ENCODE peak calls at places on chromosomes 7 and 10, in ten cellular contexts. One of them, this sample, is unnamed.

GRCh38 chr7:93601363-93601762 is 26.8 kb upstream of the CALCR start:
- DNase-seq in natural killer cell: no peak
- DNase-seq in left ventricle myocardium inferior: no peak
- DNase-seq in hepatocyte: no peak
- DNase-seq in lung: no peak
- DNase-seq in AG09309: no peak
- DNase-seq in nephron progenitor cell: no peak
- DNase-seq in endothelial cell: no peak
- DNase-seq in colonic mucosa: no peak
- DNase-seq in lower leg skin: no peak
- DNase-seq in this sample: no peak

GRCh38 chr7:123769371-123769770 is 20.6 kb upstream of the WASL start:
- DNase-seq in natural killer cell: no peak
- DNase-seq in left ventricle myocardium inferior: peak
- DNase-seq in hepatocyte: no peak
- DNase-seq in lung: peak
- DNase-seq in AG09309: no peak
- DNase-seq in nephron progenitor cell: no peak
- DNase-seq in endothelial cell: no peak
- DNase-seq in colonic mucosa: no peak
- DNase-seq in lower leg skin: no peak
- DNase-seq in this sample: no peak

GRCh38 chr7:77309714-77310220 is 106.4 kb downstream of the GSAP start:
- DNase-seq in natural killer cell: no peak
- DNase-seq in left ventricle myocardium inferior: no peak
- DNase-seq in hepatocyte: no peak
- DNase-seq in lung: no peak
- DNase-seq in AG09309: no peak
- DNase-seq in nephron progenitor cell: no peak
- DNase-seq in endothelial cell: no peak
- DNase-seq in colonic mucosa: no peak
- DNase-seq in lower leg skin: no peak
- DNase-seq in this sample: no peak

GRCh38 chr7:43649755-43650274 is 66.9 kb downstream of the STK17A start:
- DNase-seq in natural killer cell: peak
- DNase-seq in left ventricle myocardium inferior: no peak
- DNase-seq in hepatocyte: no peak
- DNase-seq in lung: no peak
- DNase-seq in AG09309: no peak
- DNase-seq in nephron progenitor cell: no peak
- DNase-seq in endothelial cell: no peak
- DNase-seq in colonic mucosa: no peak
- DNase-seq in lower leg skin: no peak
- DNase-seq in this sample: no peak

GRCh38 chr7:87875151-87876039 is 765 bp downstream of the SLC25A40 start:
- DNase-seq in natural killer cell: no peak
- DNase-seq in left ventricle myocardium inferior: peak
- DNase-seq in hepatocyte: no peak
- DNase-seq in lung: no peak
- DNase-seq in AG09309: no peak
- DNase-seq in nephron progenitor cell: peak
- DNase-seq in endothelial cell: no peak
- DNase-seq in colonic mucosa: peak
- DNase-seq in lower leg skin: peak
- DNase-seq in this sample: no peak

GRCh38 chr10:103535595-103535994 is 42.1 kb downstream of the NEURL1 start:
- DNase-seq in natural killer cell: no peak
- DNase-seq in left ventricle myocardium inferior: no peak
- DNase-seq in hepatocyte: no peak
- DNase-seq in lung: no peak
- DNase-seq in AG09309: no peak
- DNase-seq in nephron progenitor cell: no peak
- DNase-seq in endothelial cell: no peak
- DNase-seq in colonic mucosa: no peak
- DNase-seq in lower leg skin: peak
- DNase-seq in this sample: no peak

GRCh38 chr10:122475130-122475529 is 13.8 kb downstream of the HTRA1 start:
- DNase-seq in natural killer cell: no peak
- DNase-seq in left ventricle myocardium inferior: peak
- DNase-seq in hepatocyte: no peak
- DNase-seq in lung: no peak
- DNase-seq in AG09309: no peak
- DNase-seq in nephron progenitor cell: no peak
- DNase-seq in endothelial cell: no peak
- DNase-seq in colonic mucosa: no peak
- DNase-seq in lower leg skin: peak
- DNase-seq in this sample: no peak

GRCh38 chr10:80159166-80159888 is 26.8 kb downstream of the PLAC9 start:
- DNase-seq in natural killer cell: no peak
- DNase-seq in left ventricle myocardium inferior: no peak
- DNase-seq in hepatocyte: no peak
- DNase-seq in lung: no peak
- DNase-seq in AG09309: no peak
- DNase-seq in nephron progenitor cell: no peak
- DNase-seq in endothelial cell: no peak
- DNase-seq in colonic mucosa: no peak
- DNase-seq in lower leg skin: no peak
- DNase-seq in this sample: no peak

GRCh38 chr10:60535427-60535826 is 145.8 kb upstream of the ANK3 start:
- DNase-seq in natural killer cell: no peak
- DNase-seq in left ventricle myocardium inferior: no peak
- DNase-seq in hepatocyte: no peak
- DNase-seq in lung: no peak
- DNase-seq in AG09309: no peak
- DNase-seq in nephron progenitor cell: no peak
- DNase-seq in endothelial cell: no peak
- DNase-seq in colonic mucosa: no peak
- DNase-seq in lower leg skin: no peak
- DNase-seq in this sample: no peak

GRCh38 chr7:6571160-6571779 is 6.0 kb upstream of the ZDHHC4 start:
- DNase-seq in natural killer cell: no peak
- DNase-seq in left ventricle myocardium inferior: no peak
- DNase-seq in hepatocyte: no peak
- DNase-seq in lung: no peak
- DNase-seq in AG09309: no peak
- DNase-seq in nephron progenitor cell: no peak
- DNase-seq in endothelial cell: no peak
- DNase-seq in colonic mucosa: no peak
- DNase-seq in lower leg skin: no peak
- DNase-seq in this sample: no peak

GRCh38 chr7:155692317-155692716 is 47.9 kb downstream of the RBM33 start:
- DNase-seq in natural killer cell: no peak
- DNase-seq in left ventricle myocardium inferior: no peak
- DNase-seq in hepatocyte: no peak
- DNase-seq in lung: no peak
- DNase-seq in AG09309: no peak
- DNase-seq in nephron progenitor cell: no peak
- DNase-seq in endothelial cell: no peak
- DNase-seq in colonic mucosa: no peak
- DNase-seq in lower leg skin: no peak
- DNase-seq in this sample: no peak

GRCh38 chr7:122550545-122550944 is 148.4 kb downstream of the RNF133 start:
- DNase-seq in natural killer cell: no peak
- DNase-seq in left ventricle myocardium inferior: no peak
- DNase-seq in hepatocyte: no peak
- DNase-seq in lung: no peak
- DNase-seq in AG09309: no peak
- DNase-seq in nephron progenitor cell: no peak
- DNase-seq in endothelial cell: no peak
- DNase-seq in colonic mucosa: no peak
- DNase-seq in lower leg skin: no peak
- DNase-seq in this sample: no peak
- TF ChIP-seq CTCF in natural killer cell: no peak
- TF ChIP-seq CTCF in left ventricle myocardium inferior: no peak
- TF ChIP-seq CTCF in hepatocyte: peak
- TF ChIP-seq CTCF in lung: no peak
- TF ChIP-seq CTCF in AG09309: no peak
- TF ChIP-seq CTCF in nephron progenitor cell: no peak
- TF ChIP-seq CTCF in endothelial cell: no peak
- TF ChIP-seq CTCF in colonic mucosa: no peak
- TF ChIP-seq CTCF in lower leg skin: no peak
- TF ChIP-seq CTCF in this sample: peak

DNA sequence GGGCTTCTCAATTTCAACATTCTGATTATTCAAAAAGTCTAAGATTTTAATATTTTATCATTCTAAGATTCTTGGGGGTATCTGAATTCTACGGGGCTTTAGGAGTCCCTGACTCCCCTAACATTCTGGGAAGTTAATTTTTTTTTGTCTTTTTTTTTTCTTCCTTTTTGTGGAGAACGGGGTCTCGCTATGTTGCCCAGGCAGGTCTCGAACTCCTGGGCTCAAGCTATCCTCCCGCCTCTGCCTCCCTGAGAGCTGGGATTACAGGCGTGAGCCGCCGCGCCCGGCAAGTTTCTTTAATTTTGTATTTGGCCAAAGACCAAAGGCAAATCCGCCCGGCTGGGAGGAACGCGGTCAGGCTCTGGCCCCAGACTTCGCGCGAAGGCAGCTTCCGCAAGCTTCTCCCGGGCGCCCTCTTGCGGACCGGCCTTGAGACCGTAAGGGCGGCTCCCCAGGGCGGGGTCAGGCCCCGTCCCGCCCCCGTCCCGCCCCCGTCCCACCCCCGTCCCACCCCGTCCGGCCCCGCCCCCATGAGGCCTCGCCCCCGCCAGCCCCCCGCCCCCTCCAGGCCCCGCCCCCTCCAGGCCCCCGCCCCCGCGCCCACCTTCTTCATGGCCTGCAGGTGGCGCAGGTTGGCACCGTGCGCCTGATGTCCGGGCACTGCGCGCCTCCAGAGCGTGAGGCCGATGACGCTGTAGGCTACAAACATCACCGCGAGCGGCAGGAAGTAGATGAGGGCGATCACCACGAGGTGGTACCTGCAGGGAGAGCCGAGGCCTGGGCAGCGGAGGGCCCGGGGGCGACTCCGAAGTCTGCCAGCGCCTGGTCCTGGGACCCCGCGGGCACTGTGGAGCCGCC is 8.2 kb downstream of the TACR2 start:
- DNase-seq in natural killer cell: peak
- DNase-seq in left ventricle myocardium inferior: peak
- DNase-seq in hepatocyte: peak
- DNase-seq in lung: peak
- DNase-seq in AG09309: peak
- DNase-seq in nephron progenitor cell: peak
- DNase-seq in endothelial cell: peak
- DNase-seq in colonic mucosa: peak
- DNase-seq in lower leg skin: peak
- DNase-seq in this sample: peak
- TF ChIP-seq CTCF in natural killer cell: peak
- TF ChIP-seq CTCF in left ventricle myocardium inferior: peak
- TF ChIP-seq CTCF in hepatocyte: peak
- TF ChIP-seq CTCF in lung: peak
- TF ChIP-seq CTCF in AG09309: peak
- TF ChIP-seq CTCF in nephron progenitor cell: peak
- TF ChIP-seq CTCF in endothelial cell: peak
- TF ChIP-seq CTCF in colonic mucosa: peak
- TF ChIP-seq CTCF in lower leg skin: no peak
- TF ChIP-seq CTCF in this sample: peak

DNA sequence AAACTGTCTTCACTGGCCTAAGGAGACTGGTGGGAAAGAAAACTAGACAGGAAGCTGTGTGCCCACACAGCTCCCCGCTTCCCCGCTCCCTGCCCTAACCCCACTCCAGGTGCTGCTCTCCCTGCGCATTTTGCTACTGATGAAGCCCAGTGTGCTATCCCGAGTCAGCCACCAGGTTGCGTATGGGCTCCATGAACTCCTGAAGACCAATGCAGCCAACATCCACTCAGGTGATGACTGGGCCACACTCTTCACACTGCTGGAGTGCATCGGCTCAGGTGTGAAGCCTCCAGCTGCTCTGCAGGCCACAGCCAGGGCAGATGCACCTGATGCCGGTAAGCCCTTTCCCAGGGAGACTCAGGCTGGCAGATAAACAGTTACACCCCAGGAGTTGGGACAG is 20.3 kb upstream of the NFKB2 start:
- DNase-seq in natural killer cell: no peak
- DNase-seq in left ventricle myocardium inferior: no peak
- DNase-seq in hepatocyte: no peak
- DNase-seq in lung: no peak
- DNase-seq in AG09309: no peak
- DNase-seq in nephron progenitor cell: no peak
- DNase-seq in endothelial cell: no peak
- DNase-seq in colonic mucosa: no peak
- DNase-seq in lower leg skin: no peak
- DNase-seq in this sample: no peak
- TF ChIP-seq CTCF in natural killer cell: no peak
- TF ChIP-seq CTCF in left ventricle myocardium inferior: no peak
- TF ChIP-seq CTCF in hepatocyte: no peak
- TF ChIP-seq CTCF in lung: no peak
- TF ChIP-seq CTCF in AG09309: no peak
- TF ChIP-seq CTCF in nephron progenitor cell: no peak
- TF ChIP-seq CTCF in endothelial cell: no peak
- TF ChIP-seq CTCF in colonic mucosa: no peak
- TF ChIP-seq CTCF in lower leg skin: no peak
- TF ChIP-seq CTCF in this sample: no peak

GRCh38 chr7:121605297-121605640 is 209.2 kb upstream of the FAM3C start:
- DNase-seq in natural killer cell: no peak
- DNase-seq in left ventricle myocardium inferior: no peak
- DNase-seq in hepatocyte: peak
- DNase-seq in lung: no peak
- DNase-seq in AG09309: no peak
- DNase-seq in nephron progenitor cell: no peak
- DNase-seq in endothelial cell: no peak
- DNase-seq in colonic mucosa: no peak
- DNase-seq in lower leg skin: no peak
- DNase-seq in this sample: no peak
- TF ChIP-seq CTCF in natural killer cell: no peak
- TF ChIP-seq CTCF in left ventricle myocardium inferior: peak
- TF ChIP-seq CTCF in hepatocyte: peak
- TF ChIP-seq CTCF in lung: no peak
- TF ChIP-seq CTCF in AG09309: no peak
- TF ChIP-seq CTCF in nephron progenitor cell: no peak
- TF ChIP-seq CTCF in endothelial cell: no peak
- TF ChIP-seq CTCF in colonic mucosa: no peak
- TF ChIP-seq CTCF in lower leg skin: no peak
- TF ChIP-seq CTCF in this sample: no peak

GRCh38 chr7:150927954-150928340 is 50.2 kb downstream of the KCNH2 start:
- DNase-seq in natural killer cell: no peak
- DNase-seq in left ventricle myocardium inferior: no peak
- DNase-seq in hepatocyte: no peak
- DNase-seq in lung: no peak
- DNase-seq in AG09309: no peak
- DNase-seq in nephron progenitor cell: no peak
- DNase-seq in endothelial cell: no peak
- DNase-seq in colonic mucosa: no peak
- DNase-seq in lower leg skin: peak
- DNase-seq in this sample: no peak
- TF ChIP-seq CTCF in natural killer cell: no peak
- TF ChIP-seq CTCF in left ventricle myocardium inferior: no peak
- TF ChIP-seq CTCF in hepatocyte: no peak
- TF ChIP-seq CTCF in lung: no peak
- TF ChIP-seq CTCF in AG09309: no peak
- TF ChIP-seq CTCF in nephron progenitor cell: no peak
- TF ChIP-seq CTCF in endothelial cell: no peak
- TF ChIP-seq CTCF in colonic mucosa: no peak
- TF ChIP-seq CTCF in lower leg skin: no peak
- TF ChIP-seq CTCF in this sample: no peak

GRCh38 chr7:84877943-84878595 is 308.8 kb downstream of the SEMA3D start:
- DNase-seq in natural killer cell: no peak
- DNase-seq in left ventricle myocardium inferior: no peak
- DNase-seq in hepatocyte: no peak
- DNase-seq in lung: no peak
- DNase-seq in AG09309: no peak
- DNase-seq in nephron progenitor cell: no peak
- DNase-seq in endothelial cell: no peak
- DNase-seq in colonic mucosa: no peak
- DNase-seq in lower leg skin: no peak
- DNase-seq in this sample: no peak
- TF ChIP-seq CTCF in natural killer cell: no peak
- TF ChIP-seq CTCF in left ventricle myocardium inferior: no peak
- TF ChIP-seq CTCF in hepatocyte: no peak
- TF ChIP-seq CTCF in lung: no peak
- TF ChIP-seq CTCF in AG09309: no peak
- TF ChIP-seq CTCF in nephron progenitor cell: no peak
- TF ChIP-seq CTCF in endothelial cell: no peak
- TF ChIP-seq CTCF in colonic mucosa: no peak
- TF ChIP-seq CTCF in lower leg skin: no peak
- TF ChIP-seq CTCF in this sample: no peak

This sample was measured in progenitor cell of endocrine pancreas.